ENCODE peak calls at places on chromosomes 1 and 21, in four cellular contexts. One of them, this sample, is unnamed.

GRCh38 chr1:27648602-27649305 is 13.8 kb upstream of the FGR start:
- DNase-seq in nephron progenitor cell: no peak
- DNase-seq in PC-9: no peak
- DNase-seq in B cell: no peak
- DNase-seq in this sample: no peak

GRCh38 chr1:246946366-246946765 is 14.6 kb upstream of the AHCTF1 start:
- DNase-seq in B cell: no peak
- DNase-seq in nephron progenitor cell: no peak
- DNase-seq in PC-9: no peak
- DNase-seq in this sample: no peak

GRCh38 chr1:57111210-57111609 is 145.4 kb upstream of the C8B start:
- DNase-seq in nephron progenitor cell: no peak
- DNase-seq in B cell: no peak
- DNase-seq in PC-9: no peak
- DNase-seq in this sample: no peak

GRCh38 chr1:222833484-222833883 is 18.6 kb downstream of the DISP1 start:
- DNase-seq in nephron progenitor cell: no peak
- DNase-seq in PC-9: no peak
- DNase-seq in B cell: no peak
- DNase-seq in this sample: no peak

GRCh38 chr1:208628298-208628914 is 384.2 kb upstream of the PLXNA2 start:
- DNase-seq in nephron progenitor cell: no peak
- DNase-seq in B cell: no peak
- DNase-seq in PC-9: no peak
- DNase-seq in this sample: no peak

GRCh38 chr1:113684153-113684541 is 75.1 kb downstream of the PHTF1 start:
- DNase-seq in B cell: no peak
- DNase-seq in PC-9: no peak
- DNase-seq in nephron progenitor cell: no peak
- DNase-seq in this sample: no peak

GRCh38 chr1:981955-982558 is at the start of gene PERM1:
- DNase-seq in PC-9: no peak
- DNase-seq in nephron progenitor cell: no peak
- DNase-seq in B cell: no peak
- DNase-seq in this sample: no peak

GRCh38 chr1:240663160-240663879 is 51.4 kb upstream of the GREM2 start:
- DNase-seq in nephron progenitor cell: no peak
- DNase-seq in B cell: no peak
- DNase-seq in PC-9: no peak
- DNase-seq in this sample: no peak

GRCh38 chr1:86245566-86246190 is 89.1 kb upstream of the COL24A1 start:
- DNase-seq in nephron progenitor cell: no peak
- DNase-seq in PC-9: no peak
- DNase-seq in B cell: no peak
- DNase-seq in this sample: no peak

GRCh38 chr1:206897175-206897574 is at the start of gene IL24:
- DNase-seq in nephron progenitor cell: no peak
- DNase-seq in PC-9: no peak
- DNase-seq in B cell: no peak
- DNase-seq in this sample: no peak

GRCh38 chr21:35818597-35818996 is 241.7 kb downstream of the SETD4 start:
- DNase-seq in B cell: no peak
- DNase-seq in nephron progenitor cell: no peak
- DNase-seq in PC-9: no peak
- DNase-seq in this sample: no peak

GRCh38 chr1:19922015-19922688 is 1.3 kb downstream of the PLA2G2E start:
- DNase-seq in PC-9: peak
- DNase-seq in nephron progenitor cell: no peak
- DNase-seq in B cell: no peak
- DNase-seq in this sample: no peak

GRCh38 chr1:23423415-23424170 is 955 bp downstream of the TCEA3 start:
- DNase-seq in nephron progenitor cell: peak
- DNase-seq in PC-9: no peak
- DNase-seq in B cell: peak
- DNase-seq in this sample: no peak

GRCh38 chr1:26593385-26593784 is 63.8 kb downstream of the RPS6KA1 start:
- DNase-seq in nephron progenitor cell: no peak
- DNase-seq in B cell: no peak
- DNase-seq in PC-9: no peak
- DNase-seq in this sample: no peak

GRCh38 chr1:171901245-171901644 is 59.9 kb downstream of the DNM3 start:
- DNase-seq in B cell: no peak
- DNase-seq in PC-9: no peak
- DNase-seq in nephron progenitor cell: no peak
- DNase-seq in this sample: no peak

GRCh38 chr1:43147625-43148319 is 24.3 kb downstream of the EBNA1BP2 start:
- DNase-seq in PC-9: peak
- DNase-seq in B cell: no peak
- DNase-seq in nephron progenitor cell: peak
- DNase-seq in this sample: peak

GRCh38 chr21:35170244-35170756 is 121.2 kb upstream of the RUNX1 start:
- DNase-seq in PC-9: no peak
- DNase-seq in nephron progenitor cell: no peak
- DNase-seq in B cell: no peak
- DNase-seq in this sample: no peak

GRCh38 chr1:21293537-21294265 is 3.4 kb upstream of the ECE1 start:
- DNase-seq in PC-9: no peak
- DNase-seq in B cell: peak
- DNase-seq in nephron progenitor cell: no peak
- DNase-seq in this sample: peak

GRCh38 chr1:203986887-203987461 is 85.9 kb upstream of the SOX13 start:
- DNase-seq in PC-9: no peak
- DNase-seq in B cell: no peak
- DNase-seq in nephron progenitor cell: no peak
- DNase-seq in this sample: no peak

GRCh38 chr21:31557956-31558838 is 101.3 kb upstream of the SOD1 start:
- DNase-seq in PC-9: peak
- DNase-seq in B cell: peak
- DNase-seq in nephron progenitor cell: peak
- DNase-seq in this sample: no peak

GRCh38 chr1:17531682-17532487 is 7.6 kb upstream of the ARHGEF10L start:
- DNase-seq in nephron progenitor cell: peak
- DNase-seq in B cell: no peak
- DNase-seq in PC-9: no peak
- DNase-seq in this sample: no peak

GRCh38 chr1:161020573-161021167 is at the start of gene F11R:
- DNase-seq in PC-9: peak
- DNase-seq in nephron progenitor cell: peak
- DNase-seq in B cell: peak
- DNase-seq in this sample: peak

GRCh38 chr1:151832318-151832984 is 849 bp upstream of the RORC start:
- DNase-seq in nephron progenitor cell: no peak
- DNase-seq in PC-9: no peak
- DNase-seq in B cell: no peak
- DNase-seq in this sample: no peak

GRCh38 chr1:244054247-244054923 is 3.3 kb downstream of the ZBTB18 start:
- DNase-seq in nephron progenitor cell: no peak
- DNase-seq in PC-9: no peak
- DNase-seq in B cell: no peak
- DNase-seq in this sample: no peak

GRCh38 chr1:93908394-93909145 is 660 bp downstream of the GCLM start:
- DNase-seq in B cell: peak
- DNase-seq in PC-9: peak
- DNase-seq in nephron progenitor cell: peak
- DNase-seq in this sample: peak

GRCh38 chr1:206143537-206144155 is 26.5 kb upstream of the AVPR1B start:
- DNase-seq in B cell: no peak
- DNase-seq in PC-9: no peak
- DNase-seq in nephron progenitor cell: no peak
- DNase-seq in this sample: no peak

GRCh38 chr1:74528123-74528522 is 15.7 kb upstream of the LRRC53 start:
- DNase-seq in PC-9: no peak
- DNase-seq in B cell: no peak
- DNase-seq in nephron progenitor cell: no peak
- DNase-seq in this sample: no peak

GRCh38 chr1:208524376-208524775 is 280.2 kb upstream of the PLXNA2 start:
- DNase-seq in PC-9: no peak
- DNase-seq in nephron progenitor cell: no peak
- DNase-seq in B cell: no peak
- DNase-seq in this sample: no peak

GRCh38 chr1:29272171-29272907 is 36.0 kb downstream of the PTPRU start:
- DNase-seq in nephron progenitor cell: no peak
- DNase-seq in B cell: no peak
- DNase-seq in PC-9: no peak
- DNase-seq in this sample: no peak

GRCh38 chr21:38123626-38124025 is 133.2 kb upstream of the KCNJ15 start:
- DNase-seq in B cell: no peak
- DNase-seq in nephron progenitor cell: no peak
- DNase-seq in PC-9: no peak
- DNase-seq in this sample: no peak

GRCh38 chr1:152182431-152182830 is 23.4 kb upstream of the RPTN start:
- DNase-seq in nephron progenitor cell: no peak
- DNase-seq in B cell: no peak
- DNase-seq in PC-9: no peak
- DNase-seq in this sample: no peak

GRCh38 chr1:100075773-100076172 is 57.0 kb downstream of the SASS6 start:
- DNase-seq in PC-9: no peak
- DNase-seq in nephron progenitor cell: no peak
- DNase-seq in B cell: no peak
- DNase-seq in this sample: peak

GRCh38 chr1:215083408-215083961 is 948 bp downstream of the KCNK2 start:
- DNase-seq in PC-9: no peak
- DNase-seq in nephron progenitor cell: peak
- DNase-seq in B cell: no peak
- DNase-seq in this sample: no peak

GRCh38 chr21:45372732-45373355 is 32.1 kb upstream of the COL18A1 start:
- DNase-seq in nephron progenitor cell: no peak
- DNase-seq in B cell: no peak
- DNase-seq in PC-9: no peak
- DNase-seq in this sample: no peak

GRCh38 chr1:93244298-93245069 is 64.0 kb downstream of the CCDC18 start:
- DNase-seq in PC-9: no peak
- DNase-seq in B cell: no peak
- DNase-seq in nephron progenitor cell: no peak
- DNase-seq in this sample: no peak

GRCh38 chr1:14738235-14738634 is 139.8 kb downstream of the KAZN start:
- DNase-seq in B cell: no peak
- DNase-seq in PC-9: no peak
- DNase-seq in nephron progenitor cell: no peak
- DNase-seq in this sample: no peak

GRCh38 chr1:183887826-183888819 is 83.2 kb downstream of the RGL1 start:
- DNase-seq in nephron progenitor cell: no peak
- DNase-seq in PC-9: no peak
- DNase-seq in B cell: no peak
- DNase-seq in this sample: no peak

DNA sequence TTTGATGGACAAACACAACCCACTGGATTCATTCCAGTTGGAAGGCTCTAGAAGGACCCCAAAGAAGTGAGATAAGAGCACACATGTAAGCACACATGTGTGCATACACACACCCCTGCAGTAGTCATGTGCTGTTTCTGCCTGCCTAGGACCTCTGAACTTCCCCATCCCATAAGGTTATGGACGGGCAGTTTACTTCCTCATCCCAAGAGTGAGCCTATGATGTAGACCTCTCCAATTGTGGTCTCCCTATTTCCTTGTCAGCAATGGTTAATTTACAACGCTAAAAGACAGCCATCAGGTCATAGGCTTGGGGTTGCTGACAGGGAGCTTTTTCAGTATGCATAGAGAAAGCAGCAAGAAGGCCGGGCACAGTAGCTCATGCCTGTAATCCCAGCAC is 15.4 kb upstream of the ADAR start:
- DNase-seq in B cell: no peak
- DNase-seq in nephron progenitor cell: no peak
- DNase-seq in PC-9: no peak
- DNase-seq in this sample: no peak
- TF ChIP-seq CTCF in B cell: no peak
- TF ChIP-seq CTCF in nephron progenitor cell: no peak
- TF ChIP-seq CTCF in PC-9: no peak
- TF ChIP-seq CTCF in this sample: no peak

GRCh38 chr21:41933259-41934079 is 20.3 kb downstream of the C2CD2 start:
- DNase-seq in B cell: no peak
- DNase-seq in PC-9: no peak
- DNase-seq in nephron progenitor cell: no peak
- DNase-seq in this sample: peak
- TF ChIP-seq CTCF in B cell: no peak
- TF ChIP-seq CTCF in PC-9: no peak
- TF ChIP-seq CTCF in nephron progenitor cell: no peak
- TF ChIP-seq CTCF in this sample: no peak

DNA sequence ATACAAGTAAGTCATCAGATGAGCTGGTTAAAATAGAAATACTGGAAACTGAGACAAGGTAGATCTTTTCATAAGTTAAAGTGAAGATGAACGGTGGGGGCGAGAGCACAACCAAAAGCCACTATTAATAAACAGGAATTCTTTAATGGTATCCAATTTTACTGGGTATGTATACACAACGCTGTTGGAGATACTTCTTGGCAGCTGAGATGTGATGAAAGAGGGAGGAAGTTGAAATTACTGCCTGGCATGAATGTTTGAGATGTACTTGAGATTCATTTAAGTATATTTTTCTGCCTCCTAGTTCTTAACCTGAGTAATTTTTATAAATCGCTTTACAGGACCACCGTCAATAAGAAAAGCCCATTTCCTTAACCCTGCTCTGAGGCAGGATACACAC is 110.0 kb upstream of the ZRANB2 start:
- DNase-seq in B cell: no peak
- DNase-seq in PC-9: no peak
- DNase-seq in nephron progenitor cell: no peak
- DNase-seq in this sample: no peak
- TF ChIP-seq CTCF in B cell: no peak
- TF ChIP-seq CTCF in PC-9: no peak
- TF ChIP-seq CTCF in nephron progenitor cell: no peak
- TF ChIP-seq CTCF in this sample: no peak

DNA sequence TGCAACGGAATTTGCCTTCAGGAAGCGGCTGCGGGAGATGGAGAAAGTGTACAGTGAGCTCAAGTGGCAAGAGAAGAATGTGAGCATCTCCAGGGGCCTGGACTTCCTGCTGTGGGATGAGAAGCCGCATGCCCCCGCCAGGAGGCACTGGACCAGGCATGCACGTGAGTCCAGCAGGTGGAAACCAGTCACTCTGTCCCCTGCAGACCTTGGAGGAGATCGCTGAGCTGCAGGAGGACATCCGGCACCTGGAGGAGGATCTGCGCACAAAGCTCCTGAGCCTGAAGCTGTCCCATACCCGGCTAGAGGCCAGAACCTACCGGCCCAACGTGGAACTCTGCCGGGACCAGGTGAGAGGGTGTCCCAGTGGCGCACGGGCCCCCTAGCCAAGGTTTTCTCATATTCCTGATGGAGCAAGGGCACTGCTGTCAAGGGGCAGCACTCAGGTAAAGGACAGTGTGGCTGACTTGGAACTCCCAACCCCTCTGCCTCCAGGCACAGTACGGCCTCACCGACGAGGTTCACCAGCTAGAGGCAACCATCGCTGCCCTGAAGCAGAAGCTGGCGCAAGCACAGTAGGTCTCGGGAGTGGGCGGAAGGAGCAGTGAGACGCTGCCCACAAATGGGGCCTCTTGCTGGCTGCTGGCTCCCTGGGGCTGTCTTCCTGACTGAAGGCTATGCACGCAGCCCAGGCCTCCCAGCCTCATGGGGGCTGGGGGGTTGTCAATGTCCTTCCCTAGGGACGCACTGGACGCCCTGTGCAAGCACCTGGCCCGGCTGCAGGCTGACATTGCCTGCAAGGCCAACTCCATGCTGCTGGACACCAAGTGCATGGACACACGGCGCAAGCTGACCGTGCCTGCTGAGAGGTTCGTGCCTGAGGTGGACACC is 1.2 kb upstream of the ADPRS start:
- DNase-seq in PC-9: no peak
- DNase-seq in B cell: no peak
- DNase-seq in nephron progenitor cell: no peak
- DNase-seq in this sample: no peak
- TF ChIP-seq CTCF in PC-9: no peak
- TF ChIP-seq CTCF in B cell: no peak
- TF ChIP-seq CTCF in nephron progenitor cell: no peak
- TF ChIP-seq CTCF in this sample: no peak

GRCh38 chr1:238944028-238944427 is 442.3 kb upstream of the CHRM3 start:
- DNase-seq in PC-9: no peak
- DNase-seq in nephron progenitor cell: no peak
- DNase-seq in B cell: no peak
- DNase-seq in this sample: no peak
- TF ChIP-seq CTCF in PC-9: no peak
- TF ChIP-seq CTCF in nephron progenitor cell: no peak
- TF ChIP-seq CTCF in B cell: no peak
- TF ChIP-seq CTCF in this sample: no peak